ENCODE peak calls at places on chromosomes 4 and X, in eight cellular contexts. One of them, this sample, is unnamed.

GRCh38 chr4:142473218-142473959 is 372.7 kb downstream of the INPP4B start:
- DNase-seq in WTC11: no peak
- DNase-seq in activated T-cell treated with anti-CD3 and anti-CD28 coated beads for 4 hours: no peak
- DNase-seq in neuronal stem cell: no peak
- DNase-seq in MCF 10A: no peak
- DNase-seq in NCI-H1105: no peak
- DNase-seq in adrenal gland: no peak
- DNase-seq in fibroblast of gingiva: no peak
- DNase-seq in this sample: no peak

GRCh38 chrX:40279091-40279430 is 181.3 kb upstream of the BCOR start:
- DNase-seq in WTC11: no peak
- DNase-seq in activated T-cell treated with anti-CD3 and anti-CD28 coated beads for 4 hours: no peak
- DNase-seq in neuronal stem cell: no peak
- DNase-seq in MCF 10A: no peak
- DNase-seq in NCI-H1105: no peak
- DNase-seq in adrenal gland: no peak
- DNase-seq in fibroblast of gingiva: no peak
- DNase-seq in this sample: no peak

GRCh38 chr4:48043504-48043903 is 26.9 kb downstream of the NIPAL1 start:
- DNase-seq in WTC11: no peak
- DNase-seq in activated T-cell treated with anti-CD3 and anti-CD28 coated beads for 4 hours: no peak
- DNase-seq in neuronal stem cell: no peak
- DNase-seq in MCF 10A: no peak
- DNase-seq in NCI-H1105: no peak
- DNase-seq in adrenal gland: no peak
- DNase-seq in fibroblast of gingiva: no peak
- DNase-seq in this sample: no peak

GRCh38 chr4:183154701-183155391 is 55.8 kb downstream of the WWC2 start:
- DNase-seq in WTC11: no peak
- DNase-seq in activated T-cell treated with anti-CD3 and anti-CD28 coated beads for 4 hours: no peak
- DNase-seq in neuronal stem cell: no peak
- DNase-seq in MCF 10A: no peak
- DNase-seq in NCI-H1105: no peak
- DNase-seq in adrenal gland: no peak
- DNase-seq in fibroblast of gingiva: no peak
- DNase-seq in this sample: no peak

GRCh38 chr4:69849969-69850368 is 10.0 kb downstream of the SULT1E1 start:
- DNase-seq in WTC11: no peak
- DNase-seq in activated T-cell treated with anti-CD3 and anti-CD28 coated beads for 4 hours: no peak
- DNase-seq in neuronal stem cell: no peak
- DNase-seq in MCF 10A: no peak
- DNase-seq in NCI-H1105: no peak
- DNase-seq in adrenal gland: no peak
- DNase-seq in fibroblast of gingiva: no peak
- DNase-seq in this sample: no peak

GRCh38 chr4:146927710-146928109 is 18.0 kb downstream of the TTC29 start:
- DNase-seq in WTC11: no peak
- DNase-seq in activated T-cell treated with anti-CD3 and anti-CD28 coated beads for 4 hours: no peak
- DNase-seq in neuronal stem cell: no peak
- DNase-seq in MCF 10A: no peak
- DNase-seq in NCI-H1105: no peak
- DNase-seq in adrenal gland: no peak
- DNase-seq in fibroblast of gingiva: no peak
- DNase-seq in this sample: no peak

GRCh38 chrX:44223150-44223549 is 120.3 kb downstream of the EFHC2 start:
- DNase-seq in WTC11: no peak
- DNase-seq in activated T-cell treated with anti-CD3 and anti-CD28 coated beads for 4 hours: no peak
- DNase-seq in neuronal stem cell: no peak
- DNase-seq in MCF 10A: peak
- DNase-seq in NCI-H1105: no peak
- DNase-seq in adrenal gland: peak
- DNase-seq in fibroblast of gingiva: peak
- DNase-seq in this sample: no peak

GRCh38 chr4:94127707-94128328 is 79.8 kb upstream of the SMARCAD1 start:
- DNase-seq in WTC11: no peak
- DNase-seq in activated T-cell treated with anti-CD3 and anti-CD28 coated beads for 4 hours: no peak
- DNase-seq in neuronal stem cell: peak
- DNase-seq in MCF 10A: peak
- DNase-seq in NCI-H1105: no peak
- DNase-seq in adrenal gland: no peak
- DNase-seq in fibroblast of gingiva: no peak
- DNase-seq in this sample: no peak

GRCh38 chr4:80489798-80490197 is 154.3 kb downstream of the CFAP299 start:
- DNase-seq in WTC11: no peak
- DNase-seq in activated T-cell treated with anti-CD3 and anti-CD28 coated beads for 4 hours: no peak
- DNase-seq in neuronal stem cell: no peak
- DNase-seq in MCF 10A: no peak
- DNase-seq in NCI-H1105: no peak
- DNase-seq in adrenal gland: no peak
- DNase-seq in fibroblast of gingiva: no peak
- DNase-seq in this sample: no peak

GRCh38 chr4:48409203-48409602 is 67.9 kb downstream of the SLAIN2 start:
- DNase-seq in WTC11: no peak
- DNase-seq in activated T-cell treated with anti-CD3 and anti-CD28 coated beads for 4 hours: no peak
- DNase-seq in neuronal stem cell: no peak
- DNase-seq in MCF 10A: peak
- DNase-seq in NCI-H1105: no peak
- DNase-seq in adrenal gland: no peak
- DNase-seq in fibroblast of gingiva: peak
- DNase-seq in this sample: no peak

GRCh38 chrX:94435799-94436198 is 761.8 kb downstream of the FAM133A start:
- DNase-seq in WTC11: no peak
- DNase-seq in activated T-cell treated with anti-CD3 and anti-CD28 coated beads for 4 hours: no peak
- DNase-seq in neuronal stem cell: no peak
- DNase-seq in MCF 10A: no peak
- DNase-seq in NCI-H1105: no peak
- DNase-seq in adrenal gland: no peak
- DNase-seq in fibroblast of gingiva: no peak
- DNase-seq in this sample: no peak

GRCh38 chrX:18875256-18875878 is 108.5 kb downstream of the PHKA2 start:
- DNase-seq in WTC11: no peak
- DNase-seq in activated T-cell treated with anti-CD3 and anti-CD28 coated beads for 4 hours: no peak
- DNase-seq in neuronal stem cell: no peak
- DNase-seq in MCF 10A: no peak
- DNase-seq in NCI-H1105: no peak
- DNase-seq in adrenal gland: no peak
- DNase-seq in fibroblast of gingiva: no peak
- DNase-seq in this sample: no peak

GRCh38 chr4:135249006-135249405 is 1047.4 kb upstream of the PABPC4L start:
- DNase-seq in WTC11: no peak
- DNase-seq in activated T-cell treated with anti-CD3 and anti-CD28 coated beads for 4 hours: no peak
- DNase-seq in neuronal stem cell: no peak
- DNase-seq in MCF 10A: no peak
- DNase-seq in NCI-H1105: no peak
- DNase-seq in adrenal gland: no peak
- DNase-seq in fibroblast of gingiva: no peak
- DNase-seq in this sample: no peak

This sample was measured in activated T-helper 9 cell treated with anti-CD3 and anti-CD28 coated beads, Interleukin-2, amount 50 U/mL, for 16 hours.